ENCODE peak calls at places on chromosomes 13 and 19, in nine cellular contexts. A is fibroblast of the conjunctiva; X is heart left ventricle; J is nephron progenitor cell; W is Caki2; T is activated CD4-positive, alpha-beta T cell treated with anti-CD3 and anti-CD28 coated beads, Interleukin-2, amount 50 U/mL, for 1 hour; C is stimulated activated CD4-positive, alpha-beta T cell treated with anti-CD3 and anti-CD28 coated beads, Interleukin-12 subunit alpha, Interleukin-12 subunit beta, amount 100 ng/mL, for 24 hours; N is tibial artery; Y is OCI-LY7. F is an unnamed sample.
A peak's percentile ranks its signal among the peaks of the same experiment; 100 is the strongest.

GRCh38 chr13:51585696-51586095 is 1.4 kb downstream of the WDFY2 start:
- DNase-seq in A (no peak), X (no peak), J (no peak), W (no peak), T (no peak), C (no peak), N (no peak), Y (peak; percentile 26), F (no peak)

GRCh38 chr19:15550847-15551182 is 42.5 kb downstream of the CYP4F22 start:
- DNase-seq in A (no peak), X (no peak), J (no peak), W (no peak), T (no peak), C (no peak), N (no peak), Y (no peak), F (no peak)

GRCh38 chr13:110464547-110465343 is 96.8 kb downstream of the RAB20 start:
- DNase-seq in A (no peak), X (no peak), J (no peak), W (no peak), T (no peak), C (no peak), N (no peak), Y (no peak), F (no peak)

GRCh38 chr13:33677215-33677614 is 140.7 kb upstream of the RFC3 start:
- DNase-seq in A (no peak), X (no peak), J (no peak), W (no peak), T (no peak), C (no peak), N (no peak), Y (no peak), F (no peak)

GRCh38 chr19:11373166-11373884 is 1.1 kb upstream of the SWSAP1 start:
- DNase-seq in A (no peak), X (no peak), J (peak; percentile 64), W (peak; percentile 33), T (no peak), C (no peak), N (no peak), Y (no peak), F (no peak)

GRCh38 chr13:36344886-36345437 is 1.2 kb downstream of the SPART start:
- DNase-seq in A (no peak), X (no peak), J (no peak), W (no peak), T (peak; percentile 3), C (no peak), N (no peak), Y (no peak), F (no peak)

GRCh38 chr19:18023596-18024212 is 15.7 kb downstream of the ARRDC2 start:
- DNase-seq in A (no peak), X (peak; percentile 97), J (no peak), W (no peak), T (peak; percentile 80), C (peak; percentile 28), N (peak; percentile 94), Y (peak; percentile 85), F (no peak)

GRCh38 chr19:1324792-1325567 is 39.3 kb downstream of the EFNA2 start:
- DNase-seq in A (peak; percentile 77), X (peak; percentile 67), J (no peak), W (peak; percentile 58), T (peak; percentile 30), C (peak; percentile 4), N (peak; percentile 39), Y (no peak), F (peak; percentile 68)

GRCh38 chr19:13622727-13623126 is 116.4 kb upstream of the CACNA1A start:
- DNase-seq in A (no peak), X (no peak), J (no peak), W (no peak), T (no peak), C (no peak), N (no peak), Y (no peak), F (no peak)

GRCh38 chr19:5578094-5578846 is 10.5 kb upstream of the TINCR start:
- DNase-seq in A (peak; percentile 17), X (peak; percentile 65), J (peak; percentile 91), W (peak; percentile 21), T (peak; percentile 70), C (peak; percentile 62), N (no peak), Y (peak; percentile 70), F (peak; percentile 85)

GRCh38 chr19:48962029-48962848 is 2.9 kb upstream of the FTL start:
- DNase-seq in A (no peak), X (peak; percentile 63), J (no peak), W (peak; percentile 92), T (peak; percentile 30), C (no peak), N (no peak), Y (peak; percentile 83), F (peak; percentile 72)

GRCh38 chr13:45749026-45749759 is 47.1 kb downstream of the CBY2 start:
- DNase-seq in A (no peak), X (no peak), J (no peak), W (no peak), T (no peak), C (no peak), N (no peak), Y (no peak), F (no peak)

GRCh38 chr13:51047434-51048165 is 63.5 kb downstream of the C13orf42 start:
- DNase-seq in A (no peak), X (no peak), J (no peak), W (no peak), T (no peak), C (no peak), N (no peak), Y (peak; percentile 27), F (no peak)

GRCh38 chr13:113843063-113843654 is 20.7 kb downstream of the GAS6 start:
- DNase-seq in A (no peak), X (peak; percentile 69), J (no peak), W (no peak), T (no peak), C (no peak), N (no peak), Y (no peak), F (no peak)

GRCh38 chr13:30108913-30109237 is 198.5 kb downstream of the KATNAL1 start:
- DNase-seq in A (no peak), X (no peak), J (no peak), W (no peak), T (no peak), C (no peak), N (no peak), Y (no peak), F (peak; percentile 51)

GRCh38 chr19:57653689-57654088 is 15.0 kb upstream of the ZSCAN4 start:
- DNase-seq in A (no peak), X (no peak), J (no peak), W (no peak), T (no peak), C (no peak), N (no peak), Y (no peak), F (no peak)

GRCh38 chr19:13849991-13850909 is 26.7 kb upstream of the NANOS3 start:
- DNase-seq in A (no peak), X (peak; percentile 92), J (peak; percentile 79), W (peak; percentile 81), T (peak; percentile 71), C (peak; percentile 66), N (peak; percentile 76), Y (no peak), F (no peak)

GRCh38 chr13:111117961-111118360 is 2.9 kb downstream of the ARHGEF7 start:
- DNase-seq in A (peak; percentile 47), X (no peak), J (no peak), W (no peak), T (no peak), C (no peak), N (no peak), Y (no peak), F (no peak)

GRCh38 chr13:99293178-99293577 is 14.0 kb downstream of the GPR183 start:
- DNase-seq in A (no peak), X (no peak), J (no peak), W (no peak), T (no peak), C (no peak), N (no peak), Y (no peak), F (no peak)

GRCh38 chr19:58560007-58560887 is 1.8 kb upstream of the UBE2M start:
- DNase-seq in A (no peak), X (no peak), J (no peak), W (no peak), T (no peak), C (no peak), N (no peak), Y (no peak), F (no peak)

GRCh38 chr13:35162420-35162819 is 220.3 kb downstream of the NBEA start:
- DNase-seq in A (no peak), X (no peak), J (no peak), W (no peak), T (no peak), C (no peak), N (no peak), Y (no peak), F (no peak)

GRCh38 chr19:12052057-12052570 is 647 bp downstream of the ZNF878 start:
- DNase-seq in A (no peak), X (no peak), J (no peak), W (no peak), T (no peak), C (no peak), N (no peak), Y (no peak), F (no peak)

GRCh38 chr19:30795727-30796126 is 423.5 kb downstream of the ZNF536 start:
- DNase-seq in A (no peak), X (no peak), J (no peak), W (no peak), T (no peak), C (no peak), N (no peak), Y (no peak), F (no peak)

GRCh38 chr19:38565686-38566105 is 52.1 kb downstream of the MAP4K1 start:
- DNase-seq in A (no peak), X (no peak), J (no peak), W (no peak), T (no peak), C (no peak), N (no peak), Y (no peak), F (no peak)

GRCh38 chr13:76993021-76993420 is 1.1 kb downstream of the CLN5 start:
- DNase-seq in A (no peak), X (no peak), J (no peak), W (no peak), T (no peak), C (no peak), N (no peak), Y (no peak), F (no peak)

GRCh38 chr19:4016486-4016885 is 8.9 kb downstream of the PIAS4 start:
- DNase-seq in A (no peak), X (no peak), J (no peak), W (no peak), T (no peak), C (no peak), N (no peak), Y (no peak), F (no peak)

GRCh38 chr13:94667190-94667589 is 45.2 kb downstream of the SOX21 start:
- DNase-seq in A (no peak), X (no peak), J (no peak), W (no peak), T (no peak), C (no peak), N (no peak), Y (no peak), F (no peak)

GRCh38 chr13:92974905-92975429 is 251.6 kb upstream of the GPC6 start:
- DNase-seq in A (no peak), X (no peak), J (no peak), W (no peak), T (no peak), C (no peak), N (no peak), Y (no peak), F (no peak)

F was measured in HuH-7.